ENCODE peak calls at places on chromosomes 12 and 14, in nine cellular contexts. One of them, this sample, is unnamed.

GRCh38 chr14:31951638-31951964 is 125.5 kb upstream of the ARHGAP5 start:
- DNase-seq in cardiac muscle cell: no peak
- DNase-seq in occipital lobe: no peak
- DNase-seq in glutamatergic neuron: no peak
- DNase-seq in fibroblast of gingiva: no peak
- DNase-seq in naive thymus-derived CD8-positive, alpha-beta T cell: no peak
- DNase-seq in thoracic aorta: no peak
- DNase-seq in NCI-H510A treated with DMSO at 0.1 percent for 48 hours: no peak
- DNase-seq in B cell: no peak
- DNase-seq in this sample: peak; percentile 53

GRCh38 chr14:89227490-89227834 is 189.6 kb downstream of the FOXN3 start:
- DNase-seq in cardiac muscle cell: no peak
- DNase-seq in occipital lobe: no peak
- DNase-seq in glutamatergic neuron: no peak
- DNase-seq in fibroblast of gingiva: no peak
- DNase-seq in naive thymus-derived CD8-positive, alpha-beta T cell: no peak
- DNase-seq in thoracic aorta: no peak
- DNase-seq in NCI-H510A treated with DMSO at 0.1 percent for 48 hours: no peak
- DNase-seq in B cell: no peak
- DNase-seq in this sample: no peak

GRCh38 chr14:74459289-74459946 is 33.4 kb upstream of the SYNDIG1L start:
- DNase-seq in cardiac muscle cell: peak; percentile 72
- DNase-seq in occipital lobe: no peak
- DNase-seq in glutamatergic neuron: peak; percentile 81
- DNase-seq in fibroblast of gingiva: peak; percentile 62
- DNase-seq in naive thymus-derived CD8-positive, alpha-beta T cell: no peak
- DNase-seq in thoracic aorta: no peak
- DNase-seq in NCI-H510A treated with DMSO at 0.1 percent for 48 hours: no peak
- DNase-seq in B cell: peak; percentile 24
- DNase-seq in this sample: peak; percentile 69

GRCh38 chr12:4168041-4168440 is 105.5 kb upstream of the CCND2 start:
- DNase-seq in cardiac muscle cell: no peak
- DNase-seq in occipital lobe: no peak
- DNase-seq in glutamatergic neuron: peak; percentile 55
- DNase-seq in fibroblast of gingiva: no peak
- DNase-seq in naive thymus-derived CD8-positive, alpha-beta T cell: no peak
- DNase-seq in thoracic aorta: no peak
- DNase-seq in NCI-H510A treated with DMSO at 0.1 percent for 48 hours: no peak
- DNase-seq in B cell: peak; percentile 71
- DNase-seq in this sample: no peak

GRCh38 chr14:53002576-53002975 is 51.7 kb upstream of the FERMT2 start:
- DNase-seq in cardiac muscle cell: no peak
- DNase-seq in occipital lobe: no peak
- DNase-seq in glutamatergic neuron: no peak
- DNase-seq in fibroblast of gingiva: no peak
- DNase-seq in naive thymus-derived CD8-positive, alpha-beta T cell: no peak
- DNase-seq in thoracic aorta: no peak
- DNase-seq in NCI-H510A treated with DMSO at 0.1 percent for 48 hours: no peak
- DNase-seq in B cell: no peak
- DNase-seq in this sample: peak; percentile 37

GRCh38 chr14:73403181-73403752 is 55.1 kb downstream of the NUMB start:
- DNase-seq in cardiac muscle cell: no peak
- DNase-seq in occipital lobe: no peak
- DNase-seq in glutamatergic neuron: no peak
- DNase-seq in fibroblast of gingiva: no peak
- DNase-seq in naive thymus-derived CD8-positive, alpha-beta T cell: no peak
- DNase-seq in thoracic aorta: no peak
- DNase-seq in NCI-H510A treated with DMSO at 0.1 percent for 48 hours: no peak
- DNase-seq in B cell: no peak
- DNase-seq in this sample: no peak

GRCh38 chr12:39426636-39427245 is 16.2 kb downstream of the KIF21A start:
- DNase-seq in cardiac muscle cell: no peak
- DNase-seq in occipital lobe: no peak
- DNase-seq in glutamatergic neuron: no peak
- DNase-seq in fibroblast of gingiva: peak; percentile 80
- DNase-seq in naive thymus-derived CD8-positive, alpha-beta T cell: no peak
- DNase-seq in thoracic aorta: no peak
- DNase-seq in NCI-H510A treated with DMSO at 0.1 percent for 48 hours: no peak
- DNase-seq in B cell: no peak
- DNase-seq in this sample: peak; percentile 50

GRCh38 chr12:132710422-132711168 is at the start of gene PGAM5:
- DNase-seq in cardiac muscle cell: peak; percentile 86
- DNase-seq in occipital lobe: peak; percentile 56
- DNase-seq in glutamatergic neuron: peak; percentile 83
- DNase-seq in fibroblast of gingiva: peak; percentile 72
- DNase-seq in naive thymus-derived CD8-positive, alpha-beta T cell: peak; percentile 95
- DNase-seq in thoracic aorta: no peak
- DNase-seq in NCI-H510A treated with DMSO at 0.1 percent for 48 hours: peak; percentile 80
- DNase-seq in B cell: peak; percentile 99
- DNase-seq in this sample: peak; percentile 87

GRCh38 chr14:22319526-22320352 is 269.3 kb downstream of the DAD1 start:
- DNase-seq in cardiac muscle cell: peak; percentile 72
- DNase-seq in occipital lobe: peak; percentile 13
- DNase-seq in glutamatergic neuron: peak; percentile 51
- DNase-seq in fibroblast of gingiva: peak; percentile 21
- DNase-seq in naive thymus-derived CD8-positive, alpha-beta T cell: no peak
- DNase-seq in thoracic aorta: peak; percentile 11
- DNase-seq in NCI-H510A treated with DMSO at 0.1 percent for 48 hours: peak; percentile 1
- DNase-seq in B cell: peak; percentile 59
- DNase-seq in this sample: peak; percentile 78

GRCh38 chr14:60655898-60656754 is 6.8 kb upstream of the SIX1 start:
- DNase-seq in cardiac muscle cell: no peak
- DNase-seq in occipital lobe: no peak
- DNase-seq in glutamatergic neuron: peak; percentile 59
- DNase-seq in fibroblast of gingiva: no peak
- DNase-seq in naive thymus-derived CD8-positive, alpha-beta T cell: no peak
- DNase-seq in thoracic aorta: no peak
- DNase-seq in NCI-H510A treated with DMSO at 0.1 percent for 48 hours: peak; percentile 25
- DNase-seq in B cell: peak; percentile 37
- DNase-seq in this sample: peak; percentile 63

GRCh38 chr14:54221971-54222370 is 174.8 kb upstream of the CDKN3 start:
- DNase-seq in cardiac muscle cell: no peak
- DNase-seq in occipital lobe: no peak
- DNase-seq in glutamatergic neuron: no peak
- DNase-seq in fibroblast of gingiva: no peak
- DNase-seq in naive thymus-derived CD8-positive, alpha-beta T cell: no peak
- DNase-seq in thoracic aorta: no peak
- DNase-seq in NCI-H510A treated with DMSO at 0.1 percent for 48 hours: no peak
- DNase-seq in B cell: no peak
- DNase-seq in this sample: no peak

GRCh38 chr12:123384994-123385376 is 1.1 kb downstream of the KMT5A start:
- DNase-seq in cardiac muscle cell: peak; percentile 66
- DNase-seq in occipital lobe: no peak
- DNase-seq in glutamatergic neuron: no peak
- DNase-seq in fibroblast of gingiva: peak; percentile 47
- DNase-seq in naive thymus-derived CD8-positive, alpha-beta T cell: no peak
- DNase-seq in thoracic aorta: no peak
- DNase-seq in NCI-H510A treated with DMSO at 0.1 percent for 48 hours: no peak
- DNase-seq in B cell: no peak
- DNase-seq in this sample: peak; percentile 53